ENCODE peak calls at places on chromosomes 7 and 10, in five cellular contexts. One of them, this sample, is unnamed.

GRCh38 chr7:131061818-131062217 is 265.9 kb upstream of the MKLN1 start:
- DNase-seq in HCT116: no peak
- DNase-seq in heart left ventricle: no peak
- DNase-seq in CD4-positive, alpha-beta T cell: no peak
- DNase-seq in IMR-90: no peak
- DNase-seq in this sample: no peak

GRCh38 chr10:20233423-20233822 is 417.2 kb downstream of the PLXDC2 start:
- DNase-seq in HCT116: no peak
- DNase-seq in CD4-positive, alpha-beta T cell: no peak
- DNase-seq in IMR-90: no peak
- DNase-seq in heart left ventricle: no peak
- DNase-seq in this sample: no peak

GRCh38 chr7:43278088-43278644 is 165.7 kb downstream of the HECW1 start:
- DNase-seq in CD4-positive, alpha-beta T cell: no peak
- DNase-seq in HCT116: no peak
- DNase-seq in IMR-90: no peak
- DNase-seq in heart left ventricle: no peak
- DNase-seq in this sample: peak; percentile 11

GRCh38 chr7:137001041-137001440 is 132.6 kb downstream of the CHRM2 start:
- DNase-seq in CD4-positive, alpha-beta T cell: no peak
- DNase-seq in heart left ventricle: no peak
- DNase-seq in HCT116: no peak
- DNase-seq in IMR-90: peak; percentile 55
- DNase-seq in this sample: no peak

GRCh38 chr10:73998623-73999622 is 1.0 kb downstream of the VCL start:
- DNase-seq in CD4-positive, alpha-beta T cell: no peak
- DNase-seq in HCT116: peak; percentile 34
- DNase-seq in IMR-90: peak; percentile 86
- DNase-seq in heart left ventricle: peak; percentile 73
- DNase-seq in this sample: peak; percentile 79

GRCh38 chr7:41169307-41169706 is 533.6 kb downstream of the INHBA start:
- DNase-seq in heart left ventricle: no peak
- DNase-seq in CD4-positive, alpha-beta T cell: no peak
- DNase-seq in HCT116: no peak
- DNase-seq in IMR-90: peak; percentile 36
- DNase-seq in this sample: no peak

GRCh38 chr7:47266799-47267198 is 315.1 kb downstream of the TNS3 start:
- DNase-seq in heart left ventricle: no peak
- DNase-seq in CD4-positive, alpha-beta T cell: no peak
- DNase-seq in IMR-90: peak; percentile 50
- DNase-seq in HCT116: no peak
- DNase-seq in this sample: no peak

GRCh38 chr7:16951483-16952080 is 69.8 kb upstream of the AGR3 start:
- DNase-seq in heart left ventricle: no peak
- DNase-seq in CD4-positive, alpha-beta T cell: no peak
- DNase-seq in HCT116: no peak
- DNase-seq in IMR-90: no peak
- DNase-seq in this sample: no peak

GRCh38 chr7:107934991-107935770 is 44.2 kb downstream of the DLD start:
- DNase-seq in IMR-90: peak; percentile 80
- DNase-seq in heart left ventricle: no peak
- DNase-seq in CD4-positive, alpha-beta T cell: no peak
- DNase-seq in HCT116: no peak
- DNase-seq in this sample: no peak

GRCh38 chr7:112982441-112983063 is 104.1 kb downstream of the GPR85 start:
- DNase-seq in heart left ventricle: no peak
- DNase-seq in IMR-90: no peak
- DNase-seq in HCT116: no peak
- DNase-seq in CD4-positive, alpha-beta T cell: no peak
- DNase-seq in this sample: no peak

GRCh38 chr7:64183126-64183742 is 23.8 kb upstream of the ZNF735 start:
- DNase-seq in CD4-positive, alpha-beta T cell: peak; percentile 28
- DNase-seq in heart left ventricle: no peak
- DNase-seq in IMR-90: no peak
- DNase-seq in HCT116: no peak
- DNase-seq in this sample: no peak

GRCh38 chr10:80535671-80536360 is 1.9 kb upstream of the SH2D4B start:
- DNase-seq in HCT116: peak; percentile 48
- DNase-seq in CD4-positive, alpha-beta T cell: peak; percentile 76
- DNase-seq in IMR-90: no peak
- DNase-seq in heart left ventricle: peak; percentile 89
- DNase-seq in this sample: peak; percentile 86

GRCh38 chr7:434891-435486 is 84.7 kb downstream of the PDGFA start:
- DNase-seq in CD4-positive, alpha-beta T cell: no peak
- DNase-seq in IMR-90: no peak
- DNase-seq in HCT116: no peak
- DNase-seq in heart left ventricle: no peak
- DNase-seq in this sample: no peak

DNA sequence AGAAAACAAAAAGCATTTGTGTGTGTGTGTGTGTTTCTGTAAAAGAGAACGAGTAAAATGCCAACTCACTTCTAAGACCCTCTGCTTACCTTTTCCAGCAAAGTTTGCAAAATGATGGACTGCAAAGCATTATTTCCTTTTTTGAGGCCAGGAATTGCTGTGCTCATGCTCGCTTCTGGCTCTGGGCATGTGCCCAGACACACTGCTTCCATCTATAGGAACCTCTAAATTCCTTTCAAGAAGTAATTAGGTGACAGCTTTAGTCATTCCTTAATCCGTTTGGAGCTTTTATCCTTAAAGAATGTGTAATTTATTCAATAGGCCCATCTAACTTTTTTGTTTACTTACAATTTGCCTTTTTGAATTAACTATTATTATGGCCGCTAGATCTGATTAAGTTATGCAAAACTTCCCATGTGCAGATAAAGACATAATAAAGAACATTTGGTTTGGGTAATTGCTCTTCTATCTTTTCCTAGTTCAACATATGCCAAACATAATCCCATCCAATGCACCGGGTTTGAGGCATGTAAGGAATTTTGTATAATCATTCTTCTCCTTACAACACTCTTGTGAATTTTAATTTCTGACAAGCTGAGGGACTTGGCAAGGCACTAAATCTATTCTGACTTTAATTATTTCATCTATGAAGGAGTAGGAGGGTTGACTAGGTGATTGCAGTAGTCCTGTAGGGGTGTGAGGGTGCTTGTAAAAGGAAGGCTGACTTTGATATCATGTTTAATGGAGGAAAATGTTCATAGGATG is 34.7 kb downstream of the A1CF start:
- DNase-seq in HCT116: no peak
- DNase-seq in IMR-90: no peak
- DNase-seq in heart left ventricle: no peak
- DNase-seq in CD4-positive, alpha-beta T cell: no peak
- DNase-seq in this sample: no peak
- TF ChIP-seq CTCF in HCT116: no peak
- TF ChIP-seq CTCF in IMR-90: no peak
- TF ChIP-seq CTCF in heart left ventricle: no peak
- TF ChIP-seq CTCF in CD4-positive, alpha-beta T cell: no peak
- TF ChIP-seq CTCF in this sample: no peak

DNA sequence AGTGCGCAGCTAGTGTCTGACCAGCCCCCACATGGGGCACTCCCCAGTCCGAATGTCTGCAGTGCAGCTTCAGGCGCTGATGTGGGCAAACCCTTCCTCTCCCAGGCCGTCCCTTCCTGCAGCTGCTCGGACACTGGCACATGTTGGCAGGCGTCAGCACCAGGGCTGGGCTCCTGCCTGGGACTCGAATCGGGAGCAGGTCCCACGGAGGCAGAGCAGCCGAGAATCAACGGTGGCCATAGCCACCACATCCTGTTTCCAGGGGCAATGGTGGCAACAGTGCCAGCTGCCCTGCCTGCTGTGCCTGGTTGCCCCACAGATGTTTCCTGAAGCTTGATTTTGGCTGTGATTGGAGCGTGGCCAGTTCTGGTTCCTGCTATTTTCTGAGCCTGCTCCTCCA is 65.8 kb downstream of the MGMT start:
- DNase-seq in IMR-90: no peak
- DNase-seq in HCT116: no peak
- DNase-seq in heart left ventricle: peak; percentile 66
- DNase-seq in CD4-positive, alpha-beta T cell: no peak
- DNase-seq in this sample: no peak
- H3K27ac ChIP-seq in IMR-90: no peak overlapping the region
- H3K27ac ChIP-seq in HCT116: no peak overlapping the region
- H3K27ac ChIP-seq in heart left ventricle: no peak overlapping the region
- H3K27ac ChIP-seq in CD4-positive, alpha-beta T cell: no peak overlapping the region
- H3K27ac ChIP-seq in this sample: peak overlapping the region; percentile 79

DNA sequence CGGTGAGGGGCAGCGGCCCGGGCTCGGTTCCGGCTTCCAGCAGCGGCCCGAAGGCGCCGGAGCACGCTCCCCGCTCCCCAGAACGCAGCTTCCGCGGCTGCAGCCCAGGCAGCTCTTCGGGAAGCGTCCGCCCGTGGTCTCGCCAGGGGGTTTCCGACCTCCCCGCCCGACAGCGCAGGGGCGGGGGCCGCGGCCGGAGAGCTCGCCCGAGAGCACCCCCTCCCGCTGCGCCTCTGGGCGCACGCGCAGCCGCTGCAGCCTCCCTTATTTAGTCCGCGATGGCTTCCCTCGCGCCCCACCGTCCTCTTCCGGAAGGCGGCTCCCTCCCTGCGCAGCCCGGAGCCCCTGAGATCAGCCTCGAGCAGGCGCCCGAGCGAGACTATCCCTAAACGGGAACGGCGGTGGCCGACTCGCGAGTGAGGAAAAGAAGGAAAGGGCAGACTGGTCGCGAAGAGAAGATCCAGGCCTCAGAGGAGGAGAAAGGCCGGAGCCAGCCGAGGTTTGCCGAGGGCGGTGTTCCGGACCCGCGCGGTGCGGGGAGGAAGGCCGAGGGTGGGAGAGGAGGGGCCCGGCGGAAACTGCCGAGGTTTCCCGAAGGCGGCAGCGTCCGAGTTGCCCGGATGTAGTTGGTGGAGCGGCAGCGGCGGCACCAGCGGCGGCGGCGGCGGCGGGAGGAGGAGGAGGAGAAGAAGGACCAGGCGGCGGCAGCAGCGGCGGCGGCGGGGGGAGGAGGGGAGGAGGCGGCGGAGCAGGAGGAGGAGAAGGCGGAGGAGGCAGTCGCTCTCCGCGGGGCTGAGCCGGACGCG is at the start of gene WAC:
- DNase-seq in CD4-positive, alpha-beta T cell: peak; percentile 96
- DNase-seq in heart left ventricle: peak; percentile 99
- DNase-seq in HCT116: peak; percentile 83
- DNase-seq in IMR-90: peak; percentile 89
- DNase-seq in this sample: peak; percentile 92
- TF ChIP-seq CTCF in CD4-positive, alpha-beta T cell: peak; percentile 30
- TF ChIP-seq CTCF in heart left ventricle: peak; percentile 34
- TF ChIP-seq CTCF in HCT116: no peak
- TF ChIP-seq CTCF in IMR-90: peak; percentile 13
- TF ChIP-seq CTCF in this sample: no peak

GRCh38 chr7:52961084-52961483 is 74.3 kb upstream of the POM121L12 start:
- DNase-seq in IMR-90: no peak
- DNase-seq in CD4-positive, alpha-beta T cell: no peak
- DNase-seq in heart left ventricle: no peak
- DNase-seq in HCT116: no peak
- DNase-seq in this sample: no peak
- H3K27ac ChIP-seq in IMR-90: no peak overlapping the region
- H3K27ac ChIP-seq in CD4-positive, alpha-beta T cell: no peak overlapping the region
- H3K27ac ChIP-seq in heart left ventricle: no peak overlapping the region
- H3K27ac ChIP-seq in HCT116: no peak overlapping the region
- H3K27ac ChIP-seq in this sample: no peak overlapping the region

DNA sequence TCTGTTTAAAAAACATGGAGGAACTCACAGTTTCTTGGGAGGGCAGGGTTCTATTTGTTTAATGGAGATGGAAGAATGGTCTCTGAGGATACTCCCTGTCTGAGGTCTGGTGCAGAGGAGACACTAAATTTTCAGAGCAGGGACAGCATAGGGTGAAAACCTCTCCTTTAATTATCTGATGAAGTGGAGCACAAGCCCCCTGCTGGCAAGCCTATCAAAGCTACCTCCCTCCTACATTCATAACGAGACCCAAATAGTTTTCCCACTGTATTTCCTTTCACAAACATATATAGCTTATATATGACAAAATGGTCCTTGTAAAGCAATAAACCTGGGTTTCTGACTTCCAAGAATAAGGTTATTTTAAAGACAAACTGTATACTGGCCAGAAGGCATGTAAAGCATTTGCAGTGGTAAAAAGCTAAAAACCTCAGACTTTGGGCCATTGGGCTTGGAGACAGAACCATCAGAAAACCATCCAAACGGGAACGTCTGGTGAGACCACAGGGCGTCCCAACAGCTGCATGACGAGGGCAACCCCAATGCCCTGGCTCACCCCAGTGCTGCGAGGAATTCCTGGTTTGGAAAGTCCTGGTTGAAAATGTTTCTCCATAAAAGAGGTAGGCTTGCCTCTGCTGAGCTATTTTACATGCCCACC is 201.3 kb downstream of the FANK1 start:
- DNase-seq in heart left ventricle: no peak
- DNase-seq in IMR-90: no peak
- DNase-seq in CD4-positive, alpha-beta T cell: no peak
- DNase-seq in HCT116: no peak
- DNase-seq in this sample: peak; percentile 26
- TF ChIP-seq CTCF in heart left ventricle: peak; percentile 19
- TF ChIP-seq CTCF in IMR-90: peak; percentile 5
- TF ChIP-seq CTCF in CD4-positive, alpha-beta T cell: no peak
- TF ChIP-seq CTCF in HCT116: peak; percentile 52
- TF ChIP-seq CTCF in this sample: no peak

GRCh38 chr7:6395898-6396582 is 51.7 kb downstream of the DAGLB start:
- DNase-seq in heart left ventricle: no peak
- DNase-seq in IMR-90: no peak
- DNase-seq in CD4-positive, alpha-beta T cell: no peak
- DNase-seq in HCT116: no peak
- DNase-seq in this sample: no peak
- H3K27ac ChIP-seq in heart left ventricle: peak overlapping the region; percentile 80
- H3K27ac ChIP-seq in IMR-90: no peak overlapping the region
- H3K27ac ChIP-seq in CD4-positive, alpha-beta T cell: no peak overlapping the region
- H3K27ac ChIP-seq in HCT116: no peak overlapping the region
- H3K27ac ChIP-seq in this sample: peak overlapping the region; percentile 96

DNA sequence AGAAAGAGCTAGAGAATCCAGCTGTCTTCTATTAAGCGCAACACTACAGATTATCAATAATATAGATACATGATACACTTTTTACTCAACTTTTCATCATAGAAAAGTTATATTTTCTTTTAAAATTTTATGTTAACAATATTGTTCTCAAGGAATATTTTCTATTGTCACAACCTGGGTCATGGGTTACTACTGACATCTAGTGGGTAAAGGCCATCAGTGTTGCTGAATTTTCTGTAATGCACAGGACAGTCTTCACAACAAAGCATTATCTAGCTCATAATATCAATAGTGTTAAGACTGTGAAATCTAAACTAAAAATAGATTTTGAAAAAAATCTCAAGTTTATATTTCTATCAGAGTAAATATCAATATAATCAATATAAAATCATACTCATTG is 209.8 kb downstream of the ZNF33B start:
- DNase-seq in heart left ventricle: no peak
- DNase-seq in HCT116: peak; percentile 3
- DNase-seq in IMR-90: no peak
- DNase-seq in CD4-positive, alpha-beta T cell: no peak
- DNase-seq in this sample: peak; percentile 1
- TF ChIP-seq CTCF in heart left ventricle: peak; percentile 60
- TF ChIP-seq CTCF in HCT116: peak; percentile 56
- TF ChIP-seq CTCF in IMR-90: peak; percentile 10
- TF ChIP-seq CTCF in CD4-positive, alpha-beta T cell: no peak
- TF ChIP-seq CTCF in this sample: peak; percentile 47

DNA sequence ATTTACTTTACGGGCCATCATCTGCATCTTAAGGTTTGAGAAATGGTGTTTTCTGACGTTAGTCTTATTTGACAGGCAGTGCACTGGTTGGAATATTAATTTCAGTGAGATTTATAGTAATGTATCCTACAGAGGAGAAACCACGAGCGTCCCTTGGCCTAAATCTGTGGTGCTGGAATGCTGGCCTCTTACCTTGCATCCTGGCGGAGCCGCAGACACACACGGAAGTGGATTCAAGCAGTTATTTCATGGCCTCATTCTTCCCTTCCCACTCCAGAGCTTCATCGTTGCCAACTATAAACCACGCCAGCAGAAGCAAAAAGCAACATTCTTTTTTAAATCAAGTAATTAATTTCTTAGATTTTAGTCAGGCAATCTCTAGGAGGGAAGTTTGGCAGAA is 13.1 kb downstream of the WIPI2 start:
- DNase-seq in HCT116: no peak
- DNase-seq in heart left ventricle: no peak
- DNase-seq in IMR-90: no peak
- DNase-seq in CD4-positive, alpha-beta T cell: no peak
- DNase-seq in this sample: no peak
- H3K27ac ChIP-seq in HCT116: no peak overlapping the region
- H3K27ac ChIP-seq in heart left ventricle: no peak overlapping the region
- H3K27ac ChIP-seq in IMR-90: no peak overlapping the region
- H3K27ac ChIP-seq in CD4-positive, alpha-beta T cell: no peak overlapping the region
- H3K27ac ChIP-seq in this sample: no peak overlapping the region

This sample was measured in RWPE1.